ENCODE peak calls at places on chromosomes 12 and 14, in six cellular contexts. One of them, this sample, is unnamed. For H3K4me1, the result is how much of the 10 kb centered on the place peaks cover.

GRCh38 chr14:93137864-93138263 is 22.1 kb upstream of the ITPK1 start:
- DNase-seq in left ventricle myocardium inferior: peak
- DNase-seq in kidney: peak
- DNase-seq in psoas muscle: peak
- DNase-seq in Peyer's patch: peak
- DNase-seq in fibroblast of lung: peak
- DNase-seq in this sample: peak

GRCh38 chr12:14884458-14884878 is 1.2 kb downstream of the MGP start:
- DNase-seq in kidney: peak
- DNase-seq in left ventricle myocardium inferior: peak
- DNase-seq in Peyer's patch: peak
- DNase-seq in fibroblast of lung: peak
- DNase-seq in psoas muscle: peak
- DNase-seq in this sample: peak

GRCh38 chr14:54548491-54548890 is 18.4 kb upstream of the SAMD4A start:
- DNase-seq in kidney: no peak
- DNase-seq in fibroblast of lung: no peak
- DNase-seq in left ventricle myocardium inferior: no peak
- DNase-seq in psoas muscle: no peak
- DNase-seq in Peyer's patch: no peak
- DNase-seq in this sample: no peak

GRCh38 chr14:58078068-58078467 is 73.9 kb downstream of the ARMH4 start:
- DNase-seq in kidney: no peak
- DNase-seq in left ventricle myocardium inferior: no peak
- DNase-seq in Peyer's patch: no peak
- DNase-seq in psoas muscle: no peak
- DNase-seq in fibroblast of lung: peak
- DNase-seq in this sample: no peak

GRCh38 chr14:58298477-58298879 is at the start of gene ARID4A:
- DNase-seq in psoas muscle: peak
- DNase-seq in fibroblast of lung: no peak
- DNase-seq in kidney: peak
- DNase-seq in left ventricle myocardium inferior: peak
- DNase-seq in Peyer's patch: peak
- DNase-seq in this sample: peak

GRCh38 chr14:61584258-61584657 is 111.1 kb upstream of the HIF1A start:
- DNase-seq in Peyer's patch: no peak
- DNase-seq in left ventricle myocardium inferior: no peak
- DNase-seq in kidney: no peak
- DNase-seq in fibroblast of lung: peak
- DNase-seq in psoas muscle: no peak
- DNase-seq in this sample: no peak

GRCh38 chr14:45893127-45893526 is 640.1 kb upstream of the MIS18BP1 start:
- DNase-seq in kidney: no peak
- DNase-seq in Peyer's patch: no peak
- DNase-seq in psoas muscle: no peak
- DNase-seq in fibroblast of lung: no peak
- DNase-seq in left ventricle myocardium inferior: no peak
- DNase-seq in this sample: peak

GRCh38 chr12:111638576-111638975 is 39.5 kb upstream of the ATXN2 start:
- DNase-seq in left ventricle myocardium inferior: no peak
- DNase-seq in Peyer's patch: no peak
- DNase-seq in psoas muscle: no peak
- DNase-seq in kidney: no peak
- DNase-seq in fibroblast of lung: peak
- DNase-seq in this sample: no peak

GRCh38 chr12:31586703-31587102 is 4.2 kb downstream of the DENND5B start:
- DNase-seq in Peyer's patch: no peak
- DNase-seq in left ventricle myocardium inferior: no peak
- DNase-seq in psoas muscle: no peak
- DNase-seq in fibroblast of lung: no peak
- DNase-seq in kidney: no peak
- DNase-seq in this sample: no peak

GRCh38 chr12:21704847-21705246 is 47.2 kb upstream of the LDHB start:
- DNase-seq in psoas muscle: no peak
- DNase-seq in Peyer's patch: no peak
- DNase-seq in left ventricle myocardium inferior: no peak
- DNase-seq in fibroblast of lung: no peak
- DNase-seq in kidney: no peak
- DNase-seq in this sample: no peak

GRCh38 chr14:102430212-102430908 is 67.6 kb downstream of the TECPR2 start:
- DNase-seq in psoas muscle: no peak
- DNase-seq in kidney: no peak
- DNase-seq in left ventricle myocardium inferior: no peak
- DNase-seq in fibroblast of lung: no peak
- DNase-seq in Peyer's patch: no peak
- DNase-seq in this sample: no peak

GRCh38 chr12:43579240-43579639 is 27.2 kb upstream of the ADAMTS20 start:
- DNase-seq in Peyer's patch: no peak
- DNase-seq in kidney: no peak
- DNase-seq in fibroblast of lung: peak
- DNase-seq in left ventricle myocardium inferior: no peak
- DNase-seq in psoas muscle: no peak
- DNase-seq in this sample: no peak

GRCh38 chr12:1947081-1947480 is 28.6 kb upstream of the CACNA2D4 start:
- DNase-seq in Peyer's patch: no peak
- DNase-seq in left ventricle myocardium inferior: no peak
- DNase-seq in psoas muscle: no peak
- DNase-seq in fibroblast of lung: no peak
- DNase-seq in kidney: no peak
- DNase-seq in this sample: no peak

GRCh38 chr14:46582826-46583225 is 68.8 kb downstream of the RPL10L start:
- DNase-seq in fibroblast of lung: no peak
- DNase-seq in Peyer's patch: no peak
- DNase-seq in psoas muscle: no peak
- DNase-seq in kidney: no peak
- DNase-seq in left ventricle myocardium inferior: no peak
- DNase-seq in this sample: no peak

GRCh38 chr14:90583916-90584605 is 187.2 kb downstream of the CALM1 start:
- DNase-seq in fibroblast of lung: no peak
- DNase-seq in psoas muscle: no peak
- DNase-seq in kidney: no peak
- DNase-seq in left ventricle myocardium inferior: no peak
- DNase-seq in Peyer's patch: no peak
- DNase-seq in this sample: no peak

GRCh38 chr12:5428332-5429221 is 3.3 kb upstream of the NTF3 start:
- DNase-seq in left ventricle myocardium inferior: no peak
- DNase-seq in Peyer's patch: no peak
- DNase-seq in kidney: no peak
- DNase-seq in psoas muscle: no peak
- DNase-seq in fibroblast of lung: peak
- DNase-seq in this sample: no peak

GRCh38 chr12:66144796-66145754 is 14.5 kb upstream of the LLPH start:
- DNase-seq in kidney: no peak
- DNase-seq in Peyer's patch: peak
- DNase-seq in fibroblast of lung: peak
- DNase-seq in left ventricle myocardium inferior: no peak
- DNase-seq in psoas muscle: no peak
- DNase-seq in this sample: no peak

GRCh38 chr12:13215056-13215455 is 18.5 kb downstream of the EMP1 start:
- DNase-seq in psoas muscle: no peak
- DNase-seq in Peyer's patch: no peak
- DNase-seq in kidney: no peak
- DNase-seq in fibroblast of lung: no peak
- DNase-seq in left ventricle myocardium inferior: no peak
- DNase-seq in this sample: no peak

GRCh38 chr12:106247731-106248176 is at the start of gene CKAP4:
- DNase-seq in kidney: peak
- DNase-seq in psoas muscle: peak
- DNase-seq in Peyer's patch: peak
- DNase-seq in left ventricle myocardium inferior: peak
- DNase-seq in fibroblast of lung: peak
- DNase-seq in this sample: peak
- H3K4me1 ChIP-seq in kidney: under half
- H3K4me1 ChIP-seq in psoas muscle: under half
- H3K4me1 ChIP-seq in Peyer's patch: under half
- H3K4me1 ChIP-seq in left ventricle myocardium inferior: half or more
- H3K4me1 ChIP-seq in fibroblast of lung: under half
- H3K4me1 ChIP-seq in this sample: under half

DNA sequence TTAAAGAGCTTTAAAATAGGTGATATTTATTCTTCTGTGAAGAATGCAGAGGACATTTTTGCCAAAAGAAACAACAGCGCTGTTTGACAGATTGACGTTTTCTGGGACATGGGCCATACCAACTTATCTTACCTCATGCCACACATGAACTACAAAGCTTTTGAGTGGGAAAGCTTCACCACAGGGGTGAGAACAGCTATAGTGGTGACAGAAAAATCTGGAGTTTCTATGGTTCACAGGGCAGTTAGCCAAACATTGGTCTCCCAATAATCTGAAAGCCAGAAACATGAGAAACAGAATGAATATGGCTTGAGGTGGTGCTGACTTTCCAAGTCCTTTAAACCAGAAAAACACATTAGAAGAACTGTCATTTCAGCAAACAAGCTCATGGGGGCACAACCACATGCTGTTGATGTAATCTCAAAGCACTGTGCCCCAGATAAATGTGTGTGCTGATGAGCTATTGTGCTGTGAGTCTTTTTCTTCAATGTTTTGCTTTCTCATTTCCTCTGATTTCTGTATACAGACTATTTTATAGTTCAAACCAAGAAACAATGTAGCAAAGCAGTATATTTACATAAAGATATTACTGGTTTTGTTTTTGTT is 905.4 kb downstream of the SLC16A7 start:
- DNase-seq in kidney: no peak
- DNase-seq in Peyer's patch: no peak
- DNase-seq in psoas muscle: no peak
- DNase-seq in fibroblast of lung: peak
- DNase-seq in left ventricle myocardium inferior: no peak
- DNase-seq in this sample: no peak
- TF ChIP-seq CTCF in kidney: no peak
- TF ChIP-seq CTCF in Peyer's patch: no peak
- TF ChIP-seq CTCF in psoas muscle: no peak
- TF ChIP-seq CTCF in fibroblast of lung: peak
- TF ChIP-seq CTCF in left ventricle myocardium inferior: no peak
- TF ChIP-seq CTCF in this sample: no peak

GRCh38 chr14:100079606-100080005 is 14.4 kb downstream of the EVL start:
- DNase-seq in Peyer's patch: no peak
- DNase-seq in psoas muscle: no peak
- DNase-seq in left ventricle myocardium inferior: no peak
- DNase-seq in kidney: no peak
- DNase-seq in fibroblast of lung: no peak
- DNase-seq in this sample: no peak
- H3K4me1 ChIP-seq in Peyer's patch: under half
- H3K4me1 ChIP-seq in psoas muscle: under half
- H3K4me1 ChIP-seq in left ventricle myocardium inferior: under half
- H3K4me1 ChIP-seq in kidney: under half
- H3K4me1 ChIP-seq in fibroblast of lung: under half
- H3K4me1 ChIP-seq in this sample: under half

GRCh38 chr14:94143711-94144110 is 14.3 kb upstream of the IFI27L2 start:
- DNase-seq in fibroblast of lung: no peak
- DNase-seq in left ventricle myocardium inferior: no peak
- DNase-seq in Peyer's patch: no peak
- DNase-seq in kidney: no peak
- DNase-seq in psoas muscle: no peak
- DNase-seq in this sample: no peak

GRCh38 chr14:94142247-94142646 is 12.8 kb upstream of the IFI27L2 start:
- DNase-seq in kidney: no peak
- DNase-seq in fibroblast of lung: no peak
- DNase-seq in Peyer's patch: no peak
- DNase-seq in psoas muscle: no peak
- DNase-seq in left ventricle myocardium inferior: no peak
- DNase-seq in this sample: no peak

GRCh38 chr14:94144765-94145164 is 15.4 kb upstream of the IFI27L2 start:
- DNase-seq in Peyer's patch: no peak
- DNase-seq in kidney: no peak
- DNase-seq in psoas muscle: no peak
- DNase-seq in fibroblast of lung: peak
- DNase-seq in left ventricle myocardium inferior: no peak
- DNase-seq in this sample: no peak

GRCh38 chr14:94142836-94143235 is 13.4 kb upstream of the IFI27L2 start:
- DNase-seq in psoas muscle: no peak
- DNase-seq in Peyer's patch: no peak
- DNase-seq in kidney: no peak
- DNase-seq in left ventricle myocardium inferior: no peak
- DNase-seq in fibroblast of lung: no peak
- DNase-seq in this sample: no peak

GRCh38 chr14:94143239-94143638 is 13.8 kb upstream of the IFI27L2 start:
- DNase-seq in left ventricle myocardium inferior: no peak
- DNase-seq in fibroblast of lung: no peak
- DNase-seq in Peyer's patch: no peak
- DNase-seq in psoas muscle: no peak
- DNase-seq in kidney: no peak
- DNase-seq in this sample: no peak
- TF ChIP-seq CTCF in left ventricle myocardium inferior: peak
- TF ChIP-seq CTCF in fibroblast of lung: peak
- TF ChIP-seq CTCF in Peyer's patch: no peak
- TF ChIP-seq CTCF in psoas muscle: peak
- TF ChIP-seq CTCF in kidney: no peak
- TF ChIP-seq CTCF in this sample: no peak

GRCh38 chr14:82759691-82760090 is 1226.0 kb upstream of the SEL1L start:
- DNase-seq in left ventricle myocardium inferior: no peak
- DNase-seq in fibroblast of lung: no peak
- DNase-seq in psoas muscle: no peak
- DNase-seq in kidney: no peak
- DNase-seq in Peyer's patch: no peak
- DNase-seq in this sample: no peak

GRCh38 chr14:82757775-82758174 is 1224.1 kb upstream of the SEL1L start:
- DNase-seq in fibroblast of lung: no peak
- DNase-seq in psoas muscle: no peak
- DNase-seq in left ventricle myocardium inferior: no peak
- DNase-seq in kidney: no peak
- DNase-seq in Peyer's patch: no peak
- DNase-seq in this sample: no peak

GRCh38 chr14:82755476-82755875 is 1221.8 kb upstream of the SEL1L start:
- DNase-seq in kidney: no peak
- DNase-seq in psoas muscle: no peak
- DNase-seq in left ventricle myocardium inferior: no peak
- DNase-seq in Peyer's patch: no peak
- DNase-seq in fibroblast of lung: no peak
- DNase-seq in this sample: no peak

GRCh38 chr14:82755923-82756322 is 1222.3 kb upstream of the SEL1L start:
- DNase-seq in left ventricle myocardium inferior: no peak
- DNase-seq in Peyer's patch: no peak
- DNase-seq in fibroblast of lung: peak
- DNase-seq in psoas muscle: no peak
- DNase-seq in kidney: no peak
- DNase-seq in this sample: no peak
- H3K4me1 ChIP-seq in left ventricle myocardium inferior: under half
- H3K4me1 ChIP-seq in Peyer's patch: under half
- H3K4me1 ChIP-seq in fibroblast of lung: under half
- H3K4me1 ChIP-seq in psoas muscle: under half
- H3K4me1 ChIP-seq in kidney: under half
- H3K4me1 ChIP-seq in this sample: under half